ENCODE peak calls at places on chromosomes 7 and 10, in seven cellular contexts. P is H9, R is mesendoderm, M is IMR-90, D is H1, A is mesenchymal stem cell, X is trophoblast cell. V is an unnamed sample.

GRCh38 chr7:93036149-93036640 is 81.6 kb downstream of the SAMD9 start:
- DNase-seq in P (no peak), R (no peak), M (no peak), D (no peak), A (no peak), X (no peak), V (no peak)

GRCh38 chr7:169854-170172 is 22.6 kb upstream of the FAM20C start:
- DNase-seq in P (no peak), R (no peak), M (no peak), D (no peak), A (no peak), X (no peak), V (no peak)

GRCh38 chr7:29449569-29450260 is 113.9 kb upstream of the PRR15 start:
- DNase-seq in P (no peak), R (no peak), M (no peak), D (no peak), A (peak; percentile 16), X (no peak), V (no peak)

GRCh38 chr10:18252086-18252485 is 111.9 kb downstream of the CACNB2 start:
- DNase-seq in P (no peak), R (peak; percentile 65), M (no peak), D (no peak), A (no peak), X (no peak), V (no peak)

GRCh38 chr7:142583424-142583823 is 165.8 kb upstream of the PRSS1 start:
- DNase-seq in P (no peak), R (peak; percentile 85), M (peak; percentile 92), D (no peak), A (peak; percentile 90), X (peak; percentile 92), V (no peak)

GRCh38 chr10:60955321-60955720 is 11.3 kb upstream of the RHOBTB1 start:
- DNase-seq in P (no peak), R (no peak), M (no peak), D (no peak), A (no peak), X (no peak), V (no peak)

GRCh38 chr10:60495357-60495756 is 105.7 kb upstream of the ANK3 start:
- DNase-seq in P (no peak), R (no peak), M (peak; percentile 28), D (no peak), A (no peak), X (no peak), V (peak; percentile 1)

GRCh38 chr10:112435013-112435619 is 11.6 kb downstream of the ZDHHC6 start:
- DNase-seq in P (no peak), R (peak; percentile 24), M (peak; percentile 60), D (no peak), A (peak; percentile 56), X (peak; percentile 81), V (no peak)

GRCh38 chr7:143323650-143324049 is 7.7 kb downstream of the CLCN1 start:
- DNase-seq in P (no peak), R (no peak), M (no peak), D (no peak), A (no peak), X (no peak), V (no peak)

GRCh38 chr7:15507235-15507634 is 54.6 kb downstream of the AGMO start:
- DNase-seq in P (no peak), R (no peak), M (no peak), D (no peak), A (no peak), X (no peak), V (no peak)

GRCh38 chr7:9600974-9601373 is 1167.6 kb downstream of the NXPH1 start:
- DNase-seq in P (peak; percentile 33), R (peak; percentile 34), M (no peak), D (no peak), A (peak; percentile 5), X (no peak), V (no peak)

GRCh38 chr7:111676811-111677210 is 114.5 kb upstream of the IMMP2L start:
- DNase-seq in P (no peak), R (no peak), M (no peak), D (no peak), A (no peak), X (no peak), V (no peak)

GRCh38 chr7:10973942-10974716 is 457 bp downstream of the PHF14 start:
- DNase-seq in P (peak; percentile 57), R (peak; percentile 53), M (peak; percentile 44), D (no peak), A (peak; percentile 62), X (peak; percentile 23), V (no peak)

GRCh38 chr10:75079436-75080083 is 31.9 kb upstream of the SAMD8 start:
- DNase-seq in P (no peak), R (peak; percentile 91), M (no peak), D (no peak), A (no peak), X (no peak), V (no peak)

GRCh38 chr10:16182688-16183087 is 254.1 kb upstream of the PTER start:
- DNase-seq in P (no peak), R (no peak), M (no peak), D (no peak), A (no peak), X (no peak), V (no peak)

GRCh38 chr10:49526624-49527023 is 12.3 kb downstream of the ERCC6 start:
- DNase-seq in P (no peak), R (no peak), M (no peak), D (no peak), A (no peak), X (no peak), V (no peak)

GRCh38 chr10:77351386-77351785 is 286.2 kb downstream of the KCNMA1 start:
- DNase-seq in P (no peak), R (no peak), M (peak; percentile 79), D (no peak), A (peak; percentile 77), X (no peak), V (no peak)

GRCh38 chr7:26200113-26200443 is 468 bp downstream of the HNRNPA2B1 start:
- DNase-seq in P (peak; percentile 55), R (peak; percentile 80), M (no peak), D (no peak), A (no peak), X (peak; percentile 66), V (peak; percentile 61)

GRCh38 chr7:66307591-66308215 is 102.6 kb downstream of the TPST1 start:
- DNase-seq in P (no peak), R (no peak), M (peak; percentile 83), D (no peak), A (peak; percentile 90), X (peak; percentile 18), V (no peak)

GRCh38 chr7:142880886-142881505 is 4.5 kb downstream of the TRPV6 start:
- DNase-seq in P (peak; percentile 79), R (peak; percentile 72), M (peak; percentile 1), D (peak; percentile 23), A (no peak), X (peak; percentile 61), V (peak; percentile 38)

GRCh38 chr10:36489181-36489927 is 636.0 kb upstream of the ANKRD30A start:
- DNase-seq in P (no peak), R (peak; percentile 6), M (peak; percentile 23), D (no peak), A (no peak), X (no peak), V (no peak)

GRCh38 chr10:122407375-122408125 is 33.0 kb downstream of the PLEKHA1 start:
- DNase-seq in P (no peak), R (no peak), M (no peak), D (no peak), A (no peak), X (no peak), V (no peak)

GRCh38 chr7:150451833-150452431 is 1.5 kb downstream of the GIMAP8 start:
- DNase-seq in P (no peak), R (no peak), M (no peak), D (no peak), A (no peak), X (no peak), V (no peak)

GRCh38 chr7:128846781-128847444 is 15.7 kb upstream of the ATP6V1F start:
- DNase-seq in P (no peak), R (no peak), M (no peak), D (no peak), A (no peak), X (no peak), V (no peak)
- H2BK5ac ChIP-seq in P (no peak overlapping the region), R (no peak overlapping the region), M (no peak overlapping the region), D (no peak overlapping the region), A (no peak overlapping the region), X (no peak overlapping the region), V (no peak overlapping the region)

GRCh38 chr10:1084011-1084950 is 28.1 kb downstream of the WDR37 start:
- DNase-seq in P (no peak), R (no peak), M (no peak), D (no peak), A (no peak), X (no peak), V (no peak)

GRCh38 chr10:1089017-1089689 is 33.0 kb downstream of the WDR37 start:
- DNase-seq in P (no peak), R (peak; percentile 45), M (no peak), D (no peak), A (no peak), X (no peak), V (no peak)

GRCh38 chr10:1085258-1085657 is 29.1 kb downstream of the WDR37 start:
- DNase-seq in P (no peak), R (no peak), M (peak; percentile 14), D (no peak), A (no peak), X (no peak), V (no peak)

GRCh38 chr10:1083581-1083980 is 27.4 kb downstream of the WDR37 start:
- DNase-seq in P (no peak), R (no peak), M (no peak), D (no peak), A (no peak), X (no peak), V (no peak)

GRCh38 chr10:1086787-1087186 is 30.6 kb downstream of the WDR37 start:
- DNase-seq in P (no peak), R (no peak), M (no peak), D (no peak), A (no peak), X (no peak), V (no peak)
- H2AK5ac ChIP-seq in P (no peak overlapping the region), R (no peak overlapping the region), M (no peak overlapping the region), D (no peak overlapping the region), A (no peak overlapping the region), X (no peak overlapping the region), V (no peak overlapping the region)

DNA sequence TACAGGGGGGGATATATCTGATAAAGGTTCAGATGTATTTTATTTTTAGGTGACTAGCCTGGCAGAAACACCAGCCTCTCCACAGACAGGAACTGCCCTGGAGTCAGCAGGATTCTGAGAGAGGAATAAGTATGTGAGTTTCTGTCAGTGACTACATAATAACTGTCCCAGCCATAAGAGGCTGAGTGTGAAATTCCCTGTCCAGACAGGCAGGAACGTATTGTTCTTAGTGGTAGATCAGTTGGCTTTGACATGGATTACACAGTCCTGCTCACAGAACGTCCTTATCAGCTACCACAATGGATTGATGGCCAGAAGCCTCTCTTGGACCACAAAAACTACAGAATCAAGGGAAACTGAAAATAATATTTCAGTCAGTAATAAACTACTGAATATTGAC is 709.8 kb downstream of the PCDH15 start:
- DNase-seq in P (no peak), R (no peak), M (no peak), D (no peak), A (no peak), X (no peak), V (no peak)
- H2BK5ac ChIP-seq in P (no peak overlapping the region), R (no peak overlapping the region), M (no peak overlapping the region), D (no peak overlapping the region), A (no peak overlapping the region), X (no peak overlapping the region), V (no peak overlapping the region)

DNA sequence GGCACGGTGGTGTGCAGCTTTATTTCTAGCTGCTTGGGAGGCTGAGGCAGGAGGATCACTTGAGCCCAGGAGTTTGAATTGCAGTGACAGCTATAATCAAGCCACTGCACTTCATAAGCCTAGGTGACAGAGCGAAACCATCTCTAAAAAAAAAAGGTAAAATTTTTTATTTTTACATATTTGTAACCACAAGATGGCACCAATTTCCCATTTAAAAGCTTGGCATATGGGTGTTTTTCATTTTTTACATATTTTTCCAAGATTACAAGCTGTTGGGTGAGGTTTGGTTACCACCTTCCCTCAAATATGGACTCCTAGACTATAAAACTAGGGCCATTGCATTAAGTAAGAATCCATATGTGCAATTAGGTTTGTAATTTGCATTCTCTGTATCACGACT is 129.2 kb upstream of the ACBD5 start:
- DNase-seq in P (no peak), R (no peak), M (no peak), D (no peak), A (no peak), X (peak; percentile 27), V (no peak)
- H2AK5ac ChIP-seq in P (no peak overlapping the region), R (no peak overlapping the region), M (no peak overlapping the region), D (no peak overlapping the region), A (no peak overlapping the region), X (no peak overlapping the region), V (no peak overlapping the region)